ENCODE peak calls at places on chromosomes 11 and 22, in ten cellular contexts. U is NCI-H1417; Q is mucosa of gallbladder; Y is glutamatergic neuron; R is activated CD4-positive, alpha-beta T cell treated with anti-CD3 and anti-CD28 coated beads, Interleukin-2, amount 50 U/mL, for 24 hours; H is stimulated activated CD4-positive, alpha-beta T cell treated with anti-CD3 and anti-CD28 coated beads, Interleukin-1b, Interleukin-23, amount 100 ng/mL, for 24 hours; I is fibroblast of lung; P is GM12892; S is choroid plexus epithelial cell; G is naive B cell. E is an unnamed sample.

GRCh38 chr11:124669193-124669592 is 4.3 kb downstream of the SIAE start:
- DNase-seq in S (peak; percentile 72), H (peak; percentile 19), Q (peak; percentile 51), P (no peak), R (peak; percentile 36), G (peak; percentile 53), I (peak; percentile 30), Y (peak; percentile 22), U (peak; percentile 82), E (no peak)

GRCh38 chr11:117000039-117000740 is 98.0 kb downstream of the SIK3 start:
- DNase-seq in H (no peak), R (no peak), U (no peak), I (no peak), Q (no peak), S (no peak), G (no peak), Y (no peak), P (no peak), E (no peak)

GRCh38 chr11:63564056-63564784 is 1.0 kb upstream of the PLAAT2 start:
- DNase-seq in R (peak; percentile 39), I (no peak), G (no peak), Y (no peak), H (no peak), S (no peak), Q (no peak), P (peak; percentile 52), U (peak; percentile 33), E (no peak)

GRCh38 chr11:113505541-113506375 is 30.6 kb upstream of the DRD2 start:
- DNase-seq in G (no peak), U (peak; percentile 77), R (no peak), P (no peak), Y (no peak), I (peak; percentile 85), H (no peak), Q (no peak), S (no peak), E (peak; percentile 9)

GRCh38 chr11:79485694-79486093 is 44.9 kb upstream of the TENM4 start:
- DNase-seq in I (no peak), P (no peak), U (no peak), S (no peak), G (no peak), H (no peak), Y (peak; percentile 27), Q (no peak), R (no peak), E (no peak)

GRCh38 chr22:26547426-26547825 is 35.2 kb upstream of the TFIP11 start:
- DNase-seq in U (no peak), Q (no peak), P (no peak), I (peak; percentile 10), Y (no peak), R (no peak), S (no peak), H (peak; percentile 13), G (no peak), E (no peak)

GRCh38 chr11:6606471-6607189 is 3.1 kb downstream of the ILK start:
- DNase-seq in U (no peak), G (no peak), H (no peak), I (peak; percentile 96), Y (peak; percentile 90), P (no peak), S (peak; percentile 96), R (no peak), Q (peak; percentile 92), E (peak; percentile 93)

GRCh38 chr11:96340555-96340885 is 2.5 kb downstream of the MAML2 start:
- DNase-seq in H (no peak), S (no peak), Q (no peak), Y (no peak), U (no peak), G (no peak), R (no peak), P (no peak), I (peak; percentile 60), E (no peak)

GRCh38 chr11:75265851-75266531 is 25.4 kb downstream of the TPBGL start:
- DNase-seq in Y (peak; percentile 12), R (no peak), G (no peak), I (no peak), H (no peak), U (no peak), P (no peak), S (no peak), Q (no peak), E (no peak)

GRCh38 chr22:43260346-43260745 is 73.4 kb upstream of the TTLL12 start:
- DNase-seq in I (no peak), Q (no peak), P (no peak), G (no peak), S (peak; percentile 21), R (no peak), Y (no peak), H (no peak), U (no peak), E (no peak)

GRCh38 chr22:46001046-46001425 is 24.1 kb upstream of the WNT7B start:
- DNase-seq in R (no peak), I (no peak), Q (no peak), S (peak; percentile 43), G (no peak), P (no peak), Y (no peak), U (no peak), H (no peak), E (no peak)

GRCh38 chr11:128437137-128437536 is 150.2 kb downstream of the ETS1 start:
- DNase-seq in U (no peak), Q (no peak), P (no peak), R (no peak), S (peak; percentile 73), I (peak; percentile 74), H (no peak), G (no peak), Y (no peak), E (no peak)

GRCh38 chr22:42315392-42315756 is 44.9 kb upstream of the TCF20 start:
- DNase-seq in P (no peak), U (no peak), Q (no peak), S (no peak), I (no peak), H (no peak), R (no peak), G (no peak), Y (no peak), E (no peak)

GRCh38 chr11:38460901-38461300 is 1862.9 kb upstream of the RAG2 start:
- DNase-seq in R (no peak), Y (peak; percentile 23), G (no peak), S (peak; percentile 93), P (no peak), I (peak; percentile 94), Q (peak; percentile 31), U (peak; percentile 26), H (no peak), E (no peak)

GRCh38 chr11:19988598-19988997 is 171.7 kb downstream of the DBX1 start:
- DNase-seq in P (no peak), Q (peak; percentile 55), I (peak; percentile 97), S (peak; percentile 89), U (no peak), H (no peak), Y (no peak), G (no peak), R (no peak), E (no peak)

GRCh38 chr11:129376658-129377341 is 1.2 kb downstream of the BARX2 start:
- DNase-seq in P (no peak), Y (no peak), R (no peak), H (no peak), Q (no peak), U (no peak), S (no peak), I (no peak), G (no peak), E (no peak)

GRCh38 chr11:87754685-87755084 is 420.6 kb downstream of the RAB38 start:
- DNase-seq in R (no peak), Y (no peak), P (no peak), I (no peak), U (no peak), H (no peak), Q (no peak), G (no peak), S (no peak), E (no peak)

GRCh38 chr11:27860811-27861210 is 160.6 kb upstream of the BDNF start:
- DNase-seq in U (no peak), Y (no peak), H (no peak), I (peak; percentile 10), P (no peak), S (no peak), Q (no peak), G (no peak), R (no peak), E (no peak)

GRCh38 chr11:69208190-69209037 is 52.7 kb downstream of the SMIM38 start:
- DNase-seq in Y (no peak), G (no peak), Q (no peak), R (no peak), S (no peak), H (no peak), I (no peak), P (no peak), U (no peak), E (no peak)